ENCODE peak calls at places on chromosomes 12 and 14, in six cellular contexts. F is thyroid gland; Y is activated CD4-positive, alpha-beta T cell treated with anti-CD3 and anti-CD28 coated beads, Interleukin-2, amount 50 U/mL, for 24 hours; U is stimulated activated CD4-positive, alpha-beta T cell treated with anti-CD3 and anti-CD28 coated beads, Interleukin-1b, Interleukin-23, amount 100 ng/mL, for 48 hours; B is NCI-H510A; S is stimulated activated CD8-positive, alpha-beta memory T cell treated with anti-CD3 and anti-CD28 coated beads, Interleukin-4, amount 100 ng/mL, for 1 hour. K is an unnamed sample.

GRCh38 chr12:111353026-111353425 is 15.9 kb downstream of the PHETA1 start:
- DNase-seq in S (no peak), F (no peak), Y (no peak), B (no peak), U (no peak), K (no peak)

GRCh38 chr12:106119301-106119700 is 19.5 kb downstream of the NUAK1 start:
- DNase-seq in S (no peak), Y (no peak), B (no peak), F (no peak), U (no peak), K (no peak)

GRCh38 chr14:64796369-64796768 is 83.3 kb downstream of the SPTB start:
- DNase-seq in S (no peak), B (no peak), Y (no peak), U (no peak), F (no peak), K (no peak)

GRCh38 chr12:27969011-27969900 is 3.3 kb downstream of the PTHLH start:
- DNase-seq in B (no peak), Y (no peak), S (no peak), F (peak), U (no peak), K (no peak)

GRCh38 chr12:113092478-113093408 is 36.2 kb downstream of the DTX1 start:
- DNase-seq in S (no peak), B (no peak), F (peak), U (no peak), Y (no peak), K (no peak)

GRCh38 chr12:22981711-22982110 is 356.7 kb downstream of the ETNK1 start:
- DNase-seq in B (no peak), S (no peak), U (no peak), F (no peak), Y (no peak), K (no peak)

GRCh38 chr12:54526800-54527630 is 22.4 kb upstream of the PDE1B start:
- DNase-seq in S (no peak), F (peak), B (no peak), U (peak), Y (no peak), K (peak)

GRCh38 chr14:34052658-34053014 is 101.8 kb upstream of the EGLN3 start:
- DNase-seq in F (no peak), Y (no peak), B (no peak), U (no peak), S (no peak), K (no peak)

GRCh38 chr14:63470877-63471565 is 72.2 kb downstream of the PPP2R5E start:
- DNase-seq in U (no peak), F (no peak), B (no peak), S (no peak), Y (no peak), K (peak)

GRCh38 chr12:116497051-116497529 is 62.1 kb upstream of the MAP1LC3B2 start:
- DNase-seq in F (no peak), S (no peak), Y (no peak), B (no peak), U (no peak), K (no peak)

GRCh38 chr12:49824886-49825285 is 3.3 kb downstream of the NCKAP5L start:
- DNase-seq in F (no peak), Y (no peak), B (no peak), U (no peak), S (no peak), K (no peak)

GRCh38 chr14:32711103-32711680 is 227.5 kb upstream of the NPAS3 start:
- DNase-seq in B (peak), F (peak), U (no peak), S (no peak), Y (no peak), K (peak)

GRCh38 chr14:68824517-68825347 is 31.9 kb upstream of the ZFP36L1 start:
- DNase-seq in S (no peak), F (peak), B (peak), Y (no peak), U (peak), K (peak)

GRCh38 chr12:50224026-50224692 is 57.0 kb upstream of the CERS5 start:
- DNase-seq in F (peak), S (no peak), B (peak), U (peak), Y (peak), K (peak)

GRCh38 chr14:68535404-68536024 is 257.4 kb downstream of the ZFP36L1 start:
- DNase-seq in U (no peak), F (no peak), B (no peak), Y (no peak), S (no peak), K (no peak)

GRCh38 chr12:25107920-25108319 is 87.0 kb downstream of the DNAI7 start:
- DNase-seq in Y (no peak), F (no peak), S (no peak), U (no peak), B (no peak), K (no peak)

GRCh38 chr12:72077111-72077820 is 138.6 kb downstream of the TPH2 start:
- DNase-seq in S (no peak), U (no peak), Y (no peak), F (no peak), B (no peak), K (no peak)

GRCh38 chr14:80776657-80777056 is 164.9 kb downstream of the CEP128 start:
- DNase-seq in Y (no peak), B (no peak), U (no peak), F (no peak), S (no peak), K (no peak)

GRCh38 chr12:64059685-64060084 is 162.4 kb downstream of the KICS2 start:
- DNase-seq in S (no peak), B (no peak), U (no peak), Y (no peak), F (no peak), K (no peak)

GRCh38 chr12:120142231-120142877 is 25.8 kb upstream of the RAB35 start:
- DNase-seq in F (no peak), U (no peak), S (no peak), B (no peak), Y (no peak), K (no peak)

GRCh38 chr12:58919271-58920101 is 818 bp downstream of the LRIG3 start:
- DNase-seq in B (no peak), Y (no peak), S (no peak), F (peak), U (no peak), K (peak)

GRCh38 chr14:104925941-104926609 is 1.4 kb downstream of the PLD4 start:
- DNase-seq in B (no peak), Y (no peak), S (no peak), F (no peak), U (no peak), K (peak)

GRCh38 chr12:66140726-66141125 is 10.2 kb upstream of the LLPH start:
- DNase-seq in S (no peak), Y (no peak), U (no peak), F (no peak), B (no peak), K (no peak)

GRCh38 chr14:70698288-70698687 is 56.6 kb downstream of the TTC9 start:
- DNase-seq in Y (no peak), S (no peak), U (no peak), B (no peak), F (peak), K (no peak)

GRCh38 chr14:79278286-79278797 is 933.0 kb downstream of the DIO2 start:
- DNase-seq in U (no peak), B (no peak), F (peak), Y (no peak), S (no peak), K (no peak)

GRCh38 chr12:26874501-26875296 is 41.7 kb upstream of the ITPR2 start:
- DNase-seq in B (no peak), F (no peak), Y (no peak), S (no peak), U (no peak), K (peak)

GRCh38 chr14:100375273-100375962 is 52.3 kb downstream of the SLC25A47 start:
- DNase-seq in U (peak), S (no peak), B (no peak), F (peak), Y (peak), K (no peak)

GRCh38 chr14:73719791-73720190 is 5.6 kb upstream of the PNMA1 start:
- DNase-seq in U (no peak), F (no peak), S (no peak), Y (no peak), B (no peak), K (no peak)

GRCh38 chr14:93708311-93708734 is 80.0 kb downstream of the PRIMA1 start:
- DNase-seq in U (no peak), S (no peak), B (no peak), Y (no peak), F (peak), K (no peak)

GRCh38 chr14:91911474-91912032 is 35.9 kb downstream of the FBLN5 start:
- DNase-seq in B (peak), Y (peak), U (peak), S (no peak), F (peak), K (peak)

GRCh38 chr14:34324363-34324795 is 137.7 kb downstream of the SPTSSA start:
- DNase-seq in B (no peak), S (no peak), Y (peak), F (peak), U (no peak), K (peak)

GRCh38 chr12:109868182-109869051 is 11.9 kb downstream of the GLTP start:
- DNase-seq in F (no peak), U (no peak), Y (no peak), S (no peak), B (no peak), K (no peak)

GRCh38 chr12:69388371-69388770 is 28.8 kb downstream of the YEATS4 start:
- DNase-seq in Y (no peak), F (no peak), B (no peak), U (no peak), S (no peak), K (peak)

GRCh38 chr12:131829351-131829794 is 1.2 kb downstream of the MMP17 start:
- DNase-seq in U (no peak), Y (no peak), F (no peak), S (no peak), B (no peak), K (no peak)

GRCh38 chr12:51362307-51362706 is 15.8 kb upstream of the CELA1 start:
- DNase-seq in S (no peak), B (no peak), F (no peak), Y (no peak), U (no peak), K (no peak)